ENCODE peak calls at places on chromosomes 3 and 15, in nine cellular contexts. Q, N, A, M, J, K, Z, B and L are unnamed samples.

GRCh38 chr3:49779378-49780079 is 6.8 kb downstream of the IP6K1 start:
- DNase-seq in Q (no peak), N (no peak), A (no peak), M (no peak), J (no peak), K (peak), Z (no peak), B (no peak), L (no peak)

GRCh38 chr3:196554205-196554604 is 14.1 kb downstream of the WDR53 start:
- DNase-seq in Q (no peak), N (no peak), A (no peak), M (no peak), J (no peak), K (no peak), Z (no peak), B (no peak), L (no peak)

GRCh38 chr3:143307613-143308183 is 188.1 kb downstream of the CHST2 start:
- DNase-seq in Q (no peak), N (no peak), A (peak), M (no peak), J (no peak), K (peak), Z (peak), B (peak), L (peak)

GRCh38 chr3:94049267-94049666 is 13.4 kb downstream of the DHFR2 start:
- DNase-seq in Q (no peak), N (no peak), A (no peak), M (no peak), J (no peak), K (no peak), Z (no peak), B (no peak), L (no peak)

GRCh38 chr3:39387411-39387975 is 4.3 kb downstream of the SLC25A38 start:
- DNase-seq in Q (no peak), N (no peak), A (no peak), M (no peak), J (no peak), K (no peak), Z (no peak), B (no peak), L (no peak)

GRCh38 chr3:69144631-69145244 is 22.3 kb upstream of the LMOD3 start:
- DNase-seq in Q (peak), N (no peak), A (no peak), M (peak), J (no peak), K (no peak), Z (no peak), B (no peak), L (peak)

GRCh38 chr3:11774296-11774877 is 72.3 kb downstream of the TAMM41 start:
- DNase-seq in Q (peak), N (no peak), A (peak), M (peak), J (no peak), K (peak), Z (peak), B (no peak), L (peak)

GRCh38 chr15:76401285-76401684 is 64.7 kb downstream of the ISL2 start:
- DNase-seq in Q (no peak), N (no peak), A (peak), M (no peak), J (no peak), K (peak), Z (peak), B (no peak), L (peak)

GRCh38 chr3:142902356-142902755 is 13.5 kb upstream of the PCOLCE2 start:
- DNase-seq in Q (no peak), N (no peak), A (no peak), M (no peak), J (no peak), K (no peak), Z (peak), B (no peak), L (no peak)

GRCh38 chr3:24566927-24567326 is 72.3 kb upstream of the THRB start:
- DNase-seq in Q (no peak), N (no peak), A (no peak), M (no peak), J (no peak), K (no peak), Z (no peak), B (no peak), L (no peak)

GRCh38 chr3:5054098-5054497 is 68.0 kb upstream of the ARL8B start:
- DNase-seq in Q (no peak), N (no peak), A (no peak), M (no peak), J (no peak), K (no peak), Z (no peak), B (no peak), L (no peak)

GRCh38 chr15:99131441-99132023 is 26.7 kb downstream of the SYNM start:
- DNase-seq in Q (no peak), N (peak), A (no peak), M (no peak), J (no peak), K (no peak), Z (no peak), B (no peak), L (no peak)

GRCh38 chr15:49045691-49046112 is 544 bp downstream of the SECISBP2L start:
- DNase-seq in Q (no peak), N (no peak), A (peak), M (peak), J (no peak), K (peak), Z (peak), B (peak), L (peak)

GRCh38 chr3:49647741-49648140 is 26.4 kb upstream of the APEH start:
- DNase-seq in Q (no peak), N (no peak), A (no peak), M (no peak), J (no peak), K (no peak), Z (no peak), B (no peak), L (peak)

GRCh38 chr15:78671626-78672211 is 30.7 kb upstream of the CHRNB4 start:
- DNase-seq in Q (peak), N (no peak), A (no peak), M (no peak), J (no peak), K (no peak), Z (no peak), B (no peak), L (no peak)

GRCh38 chr3:195909645-195910498 is 1.5 kb upstream of the TNK2 start:
- DNase-seq in Q (peak), N (peak), A (peak), M (peak), J (peak), K (peak), Z (peak), B (peak), L (peak)

GRCh38 chr15:35289029-35289617 is 204.0 kb upstream of the NANOGP8 start:
- DNase-seq in Q (no peak), N (no peak), A (peak), M (peak), J (no peak), K (peak), Z (peak), B (peak), L (peak)

DNA sequence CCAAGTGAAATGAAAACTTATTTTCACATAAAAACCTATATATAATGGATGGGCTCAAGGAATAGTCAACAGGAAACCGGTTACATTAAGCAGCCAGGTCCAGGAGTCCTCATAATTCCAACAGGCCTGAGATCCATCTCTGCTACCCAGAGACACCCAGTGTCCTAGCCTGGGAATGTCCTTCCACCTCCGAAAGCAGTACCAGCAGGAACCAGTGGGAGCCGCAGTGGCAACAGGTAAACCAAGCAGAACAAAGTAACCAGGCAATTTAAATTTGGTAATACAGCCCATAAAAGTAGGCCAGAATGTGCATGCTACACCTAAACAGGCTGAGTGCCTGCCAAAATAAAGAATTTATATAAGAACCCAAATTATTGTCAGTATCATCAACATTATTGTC is 195.6 kb downstream of the ZBBX start:
- DNase-seq in Q (peak), N (no peak), A (peak), M (no peak), J (no peak), K (no peak), Z (no peak), B (no peak), L (no peak)
- TF ChIP-seq CTCF in Q (peak), N (no peak), A (no peak), M (no peak), J (no peak), K (no peak), Z (peak), B (no peak), L (no peak)

GRCh38 chr3:179000659-179001058 is 71.0 kb downstream of the ZMAT3 start:
- DNase-seq in Q (no peak), N (no peak), A (no peak), M (no peak), J (no peak), K (no peak), Z (no peak), B (no peak), L (no peak)
- TF ChIP-seq CTCF in Q (no peak), N (no peak), A (no peak), M (no peak), J (no peak), K (no peak), Z (no peak), B (no peak), L (no peak)

DNA sequence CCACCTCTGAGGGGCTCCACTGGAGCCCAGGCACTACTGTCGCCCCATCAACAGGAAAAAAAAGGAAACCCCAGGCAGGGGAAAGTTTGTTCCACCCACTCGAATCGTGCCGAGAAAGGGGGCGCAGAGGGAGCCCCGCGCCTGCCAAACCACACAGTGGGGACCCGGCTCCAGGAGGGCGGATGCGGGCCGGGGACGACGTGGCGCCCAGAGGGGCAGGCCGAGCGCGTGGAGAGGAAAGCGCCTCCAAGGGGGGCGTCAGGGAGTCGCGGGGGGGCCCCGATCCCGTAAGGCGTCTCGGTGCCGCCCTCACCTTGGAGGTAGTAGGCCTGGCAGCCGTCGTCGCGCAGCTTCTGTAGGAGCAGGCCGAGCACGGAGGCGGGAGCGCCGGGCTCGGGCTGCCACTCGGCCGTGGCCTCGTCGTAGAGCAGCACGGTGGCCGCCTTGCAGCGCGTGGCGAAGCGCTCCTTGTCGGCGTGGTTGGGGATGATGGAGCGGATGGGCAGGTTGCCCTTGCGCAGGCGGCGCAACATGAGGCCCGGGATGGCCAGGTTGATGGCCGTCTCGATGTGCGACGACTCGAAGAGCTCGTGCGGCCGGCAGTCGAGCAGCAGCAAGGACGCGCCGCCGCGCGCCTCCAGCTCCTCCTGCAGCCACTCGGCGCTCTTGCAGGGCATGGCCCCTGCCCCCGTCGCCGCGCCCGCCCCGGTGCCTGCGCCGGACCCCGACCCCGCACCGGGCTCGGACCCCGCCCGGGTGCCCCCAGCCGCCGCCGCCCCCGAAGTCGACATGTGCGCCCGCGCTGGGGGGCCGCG is 627 bp downstream of the DUSP7 start:
- DNase-seq in Q (peak), N (no peak), A (peak), M (peak), J (peak), K (peak), Z (peak), B (peak), L (peak)
- TF ChIP-seq CTCF in Q (peak), N (peak), A (peak), M (peak), J (no peak), K (peak), Z (no peak), B (peak), L (peak)

GRCh38 chr3:172140499-172141391 is 101.4 kb downstream of the FNDC3B start:
- DNase-seq in Q (no peak), N (no peak), A (peak), M (peak), J (no peak), K (peak), Z (peak), B (no peak), L (peak)
- TF ChIP-seq CTCF in Q (no peak), N (no peak), A (no peak), M (no peak), J (no peak), K (no peak), Z (no peak), B (no peak), L (peak)